ENCODE peak calls at places on chromosomes 3 and 15, in seven cellular contexts. P is mammary epithelial cell, T is HCT116, S is colonic mucosa, U is small intestine, W is uterus, J is suprapubic skin. Z is an unnamed sample.

GRCh38 chr15:51076898-51077564 is 17.7 kb downstream of the TNFAIP8L3 start:
- DNase-seq in P (no peak), T (no peak), S (peak), U (no peak), W (peak), J (no peak), Z (no peak)

GRCh38 chr3:11556851-11557644 is 86.7 kb downstream of the VGLL4 start:
- DNase-seq in P (no peak), T (no peak), S (no peak), U (peak), W (peak), J (peak), Z (no peak)

GRCh38 chr15:43312378-43312777 is 18.0 kb downstream of the LCMT2 start:
- DNase-seq in P (no peak), T (no peak), S (no peak), U (no peak), W (no peak), J (no peak), Z (no peak)

GRCh38 chr3:170346481-170347125 is 10.9 kb upstream of the SKIL start:
- DNase-seq in P (peak), T (no peak), S (no peak), U (no peak), W (no peak), J (no peak), Z (no peak)

GRCh38 chr3:143239026-143239425 is 119.5 kb downstream of the CHST2 start:
- DNase-seq in P (no peak), T (no peak), S (no peak), U (no peak), W (no peak), J (no peak), Z (no peak)

GRCh38 chr15:41292521-41292920 is 39.9 kb downstream of the OIP5 start:
- DNase-seq in P (no peak), T (no peak), S (no peak), U (no peak), W (no peak), J (no peak), Z (no peak)

GRCh38 chr3:32596926-32597369 is 26.3 kb upstream of the DYNC1LI1 start:
- DNase-seq in P (no peak), T (no peak), S (no peak), U (peak), W (no peak), J (no peak), Z (no peak)

GRCh38 chr3:8460815-8461482 is 40.7 kb upstream of the LMCD1 start:
- DNase-seq in P (peak), T (no peak), S (no peak), U (no peak), W (no peak), J (no peak), Z (no peak)

GRCh38 chr15:67307889-67308597 is 53.5 kb downstream of the IQCH start:
- DNase-seq in P (no peak), T (no peak), S (no peak), U (no peak), W (no peak), J (no peak), Z (no peak)

GRCh38 chr3:143427626-143428025 is 308.1 kb downstream of the CHST2 start:
- DNase-seq in P (no peak), T (no peak), S (no peak), U (no peak), W (no peak), J (no peak), Z (no peak)

GRCh38 chr3:108182339-108182738 is 39.9 kb downstream of the IFT57 start:
- DNase-seq in P (peak), T (no peak), S (no peak), U (no peak), W (no peak), J (no peak), Z (no peak)

GRCh38 chr3:142577701-142578308 is 728 bp downstream of the ATR start:
- DNase-seq in P (peak), T (no peak), S (no peak), U (no peak), W (no peak), J (no peak), Z (no peak)

GRCh38 chr3:114608293-114608692 is 314.5 kb downstream of the TIGIT start:
- DNase-seq in P (peak), T (no peak), S (no peak), U (no peak), W (no peak), J (no peak), Z (no peak)

GRCh38 chr15:42826251-42826890 is 89.4 kb upstream of the CDAN1 start:
- DNase-seq in P (peak), T (no peak), S (peak), U (peak), W (no peak), J (no peak), Z (no peak)

DNA sequence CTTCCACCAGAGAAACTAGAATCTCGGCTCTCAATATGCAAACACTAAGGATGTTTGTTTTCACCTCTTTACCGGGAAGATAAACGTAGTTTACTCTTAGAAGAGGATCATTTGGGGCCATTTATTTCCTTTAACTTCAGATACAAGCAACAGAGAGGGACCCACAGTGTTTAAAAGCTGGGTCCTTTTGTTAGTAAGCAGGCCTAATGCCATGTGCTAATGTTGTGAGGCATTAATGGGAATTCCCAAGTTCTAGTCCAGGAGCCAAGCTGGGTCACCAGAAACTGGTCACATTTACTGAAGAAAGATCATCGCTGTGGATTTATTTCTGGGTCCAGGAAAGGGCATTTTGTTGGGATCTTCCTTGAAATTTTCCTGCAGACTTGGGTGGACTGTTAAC is 78.2 kb upstream of the ADAMTS9 start:
- DNase-seq in P (no peak), T (no peak), S (no peak), U (no peak), W (no peak), J (no peak), Z (no peak)
- H3K27ac ChIP-seq in P (no peak), T (no peak), S (no peak), U (no peak), W (no peak), J (no peak), Z (no peak)

DNA sequence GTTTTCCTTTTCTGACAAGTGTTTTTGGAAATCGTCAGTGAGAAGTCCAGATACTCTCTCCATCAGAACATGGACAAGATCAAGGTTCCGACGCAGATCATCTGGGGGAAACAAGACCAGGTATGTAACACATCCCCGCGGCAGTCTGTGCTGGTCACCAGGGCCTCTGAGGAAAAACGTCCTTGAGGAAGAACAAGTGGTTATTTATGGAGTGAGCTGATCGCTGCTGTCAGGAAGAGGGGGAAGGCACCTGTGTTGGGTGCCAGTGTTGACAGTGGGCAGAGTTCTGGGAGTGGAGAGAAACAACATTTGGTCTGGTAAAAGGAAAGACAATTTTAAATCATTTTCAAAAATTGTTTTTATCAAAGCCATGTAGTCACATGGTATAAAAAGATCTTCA is 20.7 kb upstream of the RPP14 start:
- DNase-seq in P (no peak), T (no peak), S (no peak), U (no peak), W (no peak), J (no peak), Z (no peak)
- H3K27ac ChIP-seq in P (no peak), T (no peak), S (no peak), U (no peak), W (no peak), J (no peak), Z (no peak)

GRCh38 chr3:105759442-105760078 is 109.3 kb downstream of the CBLB start:
- DNase-seq in P (no peak), T (no peak), S (no peak), U (no peak), W (no peak), J (no peak), Z (no peak)

GRCh38 chr3:105758451-105758850 is 110.4 kb downstream of the CBLB start:
- DNase-seq in P (no peak), T (no peak), S (no peak), U (no peak), W (no peak), J (peak), Z (no peak)

GRCh38 chr3:105763674-105764036 is 105.2 kb downstream of the CBLB start:
- DNase-seq in P (no peak), T (no peak), S (no peak), U (no peak), W (no peak), J (no peak), Z (no peak)

GRCh38 chr3:105764378-105765376 is 104.1 kb downstream of the CBLB start:
- DNase-seq in P (no peak), T (no peak), S (no peak), U (no peak), W (no peak), J (no peak), Z (no peak)

GRCh38 chr3:105762749-105763673 is 105.8 kb downstream of the CBLB start:
- DNase-seq in P (no peak), T (no peak), S (no peak), U (peak), W (no peak), J (no peak), Z (no peak)
- H3K27ac ChIP-seq in P (no peak), T (no peak), S (no peak), U (no peak), W (no peak), J (no peak), Z (no peak)

GRCh38 chr3:182728248-182728647 is 65.1 kb upstream of the ATP11B start:
- DNase-seq in P (no peak), T (no peak), S (no peak), U (no peak), W (no peak), J (no peak), Z (no peak)

GRCh38 chr3:182723596-182723995 is 69.7 kb upstream of the ATP11B start:
- DNase-seq in P (no peak), T (no peak), S (no peak), U (peak), W (no peak), J (no peak), Z (no peak)

GRCh38 chr3:182725372-182726251 is 67.7 kb upstream of the ATP11B start:
- DNase-seq in P (no peak), T (no peak), S (peak), U (peak), W (no peak), J (no peak), Z (no peak)

GRCh38 chr3:182722938-182723337 is 70.4 kb upstream of the ATP11B start:
- DNase-seq in P (no peak), T (no peak), S (no peak), U (no peak), W (no peak), J (no peak), Z (no peak)

DNA sequence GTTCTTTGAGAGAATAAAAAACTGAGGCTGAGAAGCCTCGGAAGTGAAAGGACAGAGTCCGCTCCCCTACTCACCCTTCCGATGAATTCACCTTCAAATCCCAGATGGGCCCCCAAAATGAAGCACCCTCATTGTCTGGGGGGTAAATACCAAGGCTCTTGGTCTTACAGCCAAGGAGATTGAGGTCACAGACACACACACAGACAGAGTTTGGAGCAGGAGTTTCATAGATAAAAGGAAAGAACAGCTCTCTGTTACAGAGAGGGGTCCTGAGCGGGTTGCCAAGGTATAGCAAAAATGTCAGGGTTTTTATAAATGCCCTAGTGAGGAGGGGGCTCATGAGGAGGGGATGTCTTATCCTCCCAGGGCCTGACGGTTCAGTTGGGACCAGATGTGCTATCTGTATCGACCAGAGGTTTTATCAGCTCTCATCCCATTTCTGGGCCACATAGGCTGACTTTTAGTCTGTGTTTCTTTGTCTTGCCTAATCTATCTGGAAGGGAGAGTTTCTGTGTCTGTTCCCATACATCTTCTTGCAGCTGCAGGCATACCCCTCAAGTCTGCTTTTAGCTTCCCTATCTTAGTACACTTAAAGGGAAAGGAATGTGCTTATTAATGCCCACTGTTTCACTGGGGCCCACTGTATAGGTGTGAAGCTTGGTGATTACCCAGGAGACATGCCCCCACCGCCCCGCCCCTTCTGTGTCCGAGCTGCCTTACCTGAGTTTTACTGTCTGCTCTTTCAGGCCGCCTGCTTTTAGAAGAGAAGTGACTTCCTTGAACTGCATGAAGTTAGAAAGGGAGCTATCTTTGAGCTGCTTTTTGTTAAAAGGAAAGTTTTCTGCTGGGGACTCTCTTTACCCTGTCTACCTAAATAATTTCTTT is 66.8 kb upstream of the ATP11B start:
- DNase-seq in P (no peak), T (no peak), S (peak), U (no peak), W (no peak), J (no peak), Z (no peak)
- H3K27ac ChIP-seq in P (no peak), T (no peak), S (no peak), U (no peak), W (no peak), J (no peak), Z (no peak)

GRCh38 chr15:92924216-92924615 is 24.1 kb downstream of the CHD2 start:
- DNase-seq in P (no peak), T (no peak), S (no peak), U (no peak), W (no peak), J (no peak), Z (no peak)

GRCh38 chr15:92921215-92922131 is 21.3 kb downstream of the CHD2 start:
- DNase-seq in P (peak), T (peak), S (no peak), U (peak), W (no peak), J (no peak), Z (no peak)

GRCh38 chr15:92920595-92921169 is 20.6 kb downstream of the CHD2 start:
- DNase-seq in P (peak), T (no peak), S (no peak), U (peak), W (no peak), J (no peak), Z (no peak)

GRCh38 chr15:92925409-92925808 is 25.3 kb downstream of the CHD2 start:
- DNase-seq in P (no peak), T (no peak), S (no peak), U (peak), W (no peak), J (no peak), Z (no peak)

GRCh38 chr15:92922405-92923002 is 22.4 kb downstream of the CHD2 start:
- DNase-seq in P (no peak), T (no peak), S (no peak), U (no peak), W (no peak), J (no peak), Z (no peak)
- H3K27ac ChIP-seq in P (peak), T (peak), S (peak), U (peak), W (no peak), J (peak), Z (no peak)

DNA sequence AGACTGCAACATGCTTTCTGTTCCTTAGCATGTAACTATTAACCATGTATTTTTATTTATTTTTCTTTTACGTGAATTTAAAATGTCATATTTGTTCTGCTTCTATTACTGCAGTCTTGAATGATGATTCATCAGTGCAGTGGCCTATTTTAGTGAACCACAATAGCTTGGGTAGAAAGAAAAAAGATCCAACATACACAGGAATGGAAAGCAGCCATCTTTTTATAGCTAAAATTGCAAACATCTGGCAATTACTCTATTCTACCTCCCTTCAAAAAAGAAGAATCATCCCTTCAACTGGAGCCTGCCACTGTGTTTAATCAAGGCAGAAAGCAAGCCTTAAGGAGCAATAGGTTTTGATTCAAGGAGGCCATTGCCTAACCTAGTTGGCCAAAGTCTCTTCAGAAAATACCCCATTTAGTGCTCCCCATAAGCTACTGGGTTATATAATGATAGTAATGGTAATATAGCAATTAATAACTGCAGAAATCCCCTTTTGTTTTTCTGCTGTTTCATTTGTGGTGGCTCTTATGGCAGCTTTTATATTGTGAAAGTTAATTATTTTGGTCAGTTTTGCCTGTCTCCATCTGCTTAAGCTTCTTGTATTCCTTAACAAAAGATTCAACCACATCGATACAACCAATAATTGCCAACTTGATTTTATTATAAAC is 267.3 kb downstream of the LPP start:
- DNase-seq in P (peak), T (no peak), S (no peak), U (no peak), W (no peak), J (no peak), Z (no peak)
- H3K27ac ChIP-seq in P (no peak), T (no peak), S (no peak), U (no peak), W (peak), J (peak), Z (no peak)

GRCh38 chr3:179081885-179082284 is 10.3 kb upstream of the ZMAT3 start:
- DNase-seq in P (no peak), T (no peak), S (no peak), U (no peak), W (no peak), J (no peak), Z (no peak)
- H3K27ac ChIP-seq in P (no peak), T (no peak), S (no peak), U (no peak), W (no peak), J (no peak), Z (no peak)

GRCh38 chr3:48656061-48656840 is 6.4 kb downstream of the CELSR3 start:
- DNase-seq in P (peak), T (peak), S (peak), U (peak), W (peak), J (peak), Z (no peak)
- H3K27ac ChIP-seq in P (no peak), T (peak), S (peak), U (no peak), W (peak), J (no peak), Z (no peak)